ENCODE peak calls at places on chromosomes 16 and 17, in six cellular contexts. N, U, Q, P, R and D are unnamed samples.
A peak's percentile ranks its signal among the peaks of the same experiment; 100 is the strongest.

GRCh38 chr17:37494401-37494831 is 4.7 kb downstream of the DUSP14 start:
- DNase-seq in P (peak; percentile 18), R (no peak), Q (no peak), N (no peak), U (no peak), D (no peak)

GRCh38 chr17:58321571-58322525 is 6.7 kb downstream of the TSPOAP1 start:
- DNase-seq in U (no peak), Q (no peak), R (peak; percentile 62), P (no peak), N (no peak), D (no peak)

GRCh38 chr16:67548265-67549126 is 13.8 kb upstream of the CTCF start:
- DNase-seq in Q (no peak), P (no peak), R (peak; percentile 70), N (no peak), U (no peak), D (no peak)

GRCh38 chr17:40303706-40304450 is 5.1 kb upstream of the RARA start:
- DNase-seq in U (no peak), N (peak; percentile 55), Q (no peak), P (peak; percentile 83), R (no peak), D (no peak)

GRCh38 chr17:45088741-45089140 is 27.6 kb downstream of the NMT1 start:
- DNase-seq in U (no peak), R (no peak), N (no peak), Q (no peak), P (no peak), D (no peak)

GRCh38 chr17:34163681-34164080 is 91.4 kb upstream of the CCL2 start:
- DNase-seq in U (no peak), Q (no peak), N (no peak), P (peak; percentile 11), R (no peak), D (no peak)

GRCh38 chr17:40472733-40473452 is 28.5 kb downstream of the TNS4 start:
- DNase-seq in P (no peak), R (no peak), U (no peak), Q (no peak), N (no peak), D (no peak)

GRCh38 chr17:72151565-72152391 is 31.0 kb downstream of the SOX9 start:
- DNase-seq in R (no peak), U (no peak), N (no peak), Q (peak; percentile 84), P (peak; percentile 92), D (peak; percentile 89)

GRCh38 chr16:47081113-47081512 is 62.6 kb downstream of the NETO2 start:
- DNase-seq in U (no peak), N (no peak), R (no peak), P (no peak), Q (no peak), D (no peak)

GRCh38 chr16:11142951-11143740 is 112.9 kb downstream of the SOCS1 start:
- DNase-seq in N (no peak), R (no peak), P (no peak), U (no peak), Q (no peak), D (no peak)

GRCh38 chr17:83183150-83183820 is 103.9 kb downstream of the METRNL start:
- DNase-seq in P (no peak), N (no peak), U (no peak), R (no peak), Q (no peak), D (peak; percentile 56)

GRCh38 chr16:21599994-21600773 is 807 bp downstream of the METTL9 start:
- DNase-seq in Q (no peak), U (no peak), R (no peak), P (peak; percentile 50), N (no peak), D (no peak)

GRCh38 chr17:70106551-70106950 is 31.5 kb downstream of the KCNJ16 start:
- DNase-seq in Q (no peak), U (no peak), R (no peak), P (no peak), N (no peak), D (no peak)

GRCh38 chr17:55693244-55694216 is 29.1 kb downstream of the TMEM100 start:
- DNase-seq in R (no peak), N (no peak), U (no peak), Q (peak; percentile 79), P (no peak), D (peak; percentile 76)

GRCh38 chr16:1554826-1555445 is 21.5 kb downstream of the TMEM204 start:
- DNase-seq in Q (no peak), P (no peak), R (no peak), N (no peak), U (no peak), D (no peak)

GRCh38 chr16:64133396-64133795 is 988.5 kb downstream of the CDH11 start:
- DNase-seq in U (no peak), Q (no peak), R (no peak), N (no peak), P (no peak), D (no peak)

GRCh38 chr17:3959921-3960601 is 4.2 kb downstream of the ATP2A3 start:
- DNase-seq in R (peak; percentile 74), U (no peak), Q (no peak), P (no peak), N (no peak), D (no peak)

GRCh38 chr17:43952724-43953666 is 745 bp downstream of the PYY start:
- DNase-seq in R (no peak), U (no peak), P (no peak), Q (no peak), N (no peak), D (no peak)

GRCh38 chr17:43949777-43950176 is 4.0 kb downstream of the PYY start:
- DNase-seq in N (no peak), R (no peak), Q (no peak), P (no peak), U (no peak), D (no peak)

GRCh38 chr17:43950554-43950953 is 3.2 kb downstream of the PYY start:
- DNase-seq in U (no peak), P (no peak), Q (no peak), N (no peak), R (no peak), D (no peak)

GRCh38 chr17:43952351-43952723 is 1.4 kb downstream of the PYY start:
- DNase-seq in R (no peak), P (peak; percentile 9), U (no peak), N (no peak), Q (no peak), D (no peak)

GRCh38 chr17:43951750-43952149 is 2.0 kb downstream of the PYY start:
- DNase-seq in U (no peak), Q (no peak), P (no peak), N (no peak), R (no peak), D (no peak)
- H3K27me3 ChIP-seq in U (peaks cover 15% of the 10 kb centered on the region), Q (peaks cover 29% of the 10 kb centered on the region), P (peaks cover 48% of the 10 kb centered on the region), N (no peaks in the 10 kb centered on the region), R (peaks cover 25% of the 10 kb centered on the region), D (peaks cover 24% of the 10 kb centered on the region)

GRCh38 chr17:76737676-76738467 is at the start of gene MFSD11:
- DNase-seq in R (peak; percentile 99), N (peak; percentile 94), Q (peak; percentile 91), P (peak; percentile 92), U (peak; percentile 47), D (peak; percentile 91)
- TF ChIP-seq CTCF in R (no peak), N (peak; percentile 12), Q (no peak), P (no peak), U (no peak), D (no peak)

DNA sequence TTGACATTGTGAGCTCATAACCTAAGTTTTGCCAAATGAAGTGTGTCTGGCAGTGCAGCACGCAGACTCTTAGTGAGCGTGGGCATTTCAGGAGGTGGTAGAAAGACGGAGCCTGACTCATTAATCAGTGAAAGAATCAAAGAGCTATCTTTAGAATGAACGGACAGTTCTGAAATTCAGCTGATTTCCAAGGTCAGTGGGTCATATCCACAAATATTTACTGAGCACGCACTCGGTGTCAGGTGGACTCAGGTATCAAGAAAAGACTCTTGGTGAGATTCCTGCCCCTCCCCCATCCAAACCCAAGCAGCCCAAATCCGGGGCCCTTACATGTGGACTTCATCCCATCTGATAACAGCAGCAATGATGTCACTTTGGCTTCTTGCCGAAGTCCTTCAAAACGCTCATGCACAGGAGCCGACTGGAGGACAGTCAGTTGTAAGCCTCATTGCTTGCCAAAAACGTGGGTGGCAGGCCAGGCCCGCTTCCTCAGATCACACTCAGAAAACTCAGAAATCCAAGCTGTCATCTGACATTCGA is 185.8 kb downstream of the HS3ST3A1 start:
- DNase-seq in R (no peak), N (no peak), Q (peak; percentile 92), U (no peak), P (peak; percentile 90), D (peak; percentile 69)
- H3K27ac ChIP-seq in R (peak overlapping the region; percentile 35), N (no peak overlapping the region), Q (no peak overlapping the region), U (no peak overlapping the region), P (peak overlapping the region; percentile 46), D (no peak overlapping the region)

GRCh38 chr17:17472333-17472920 is 4.4 kb upstream of the MED9 start:
- DNase-seq in U (no peak), Q (no peak), N (no peak), P (no peak), R (no peak), D (no peak)
- H3K27me3 ChIP-seq in U (no peaks in the 10 kb centered on the region), Q (no peaks in the 10 kb centered on the region), N (no peaks in the 10 kb centered on the region), P (peaks cover 15% of the 10 kb centered on the region), R (no peaks in the 10 kb centered on the region), D (no peaks in the 10 kb centered on the region)

GRCh38 chr16:50932348-50932916 is 190.5 kb downstream of the CYLD start:
- DNase-seq in P (no peak), Q (no peak), N (no peak), U (no peak), R (no peak), D (no peak)
- TF ChIP-seq CTCF in P (no peak), Q (no peak), N (no peak), U (no peak), R (no peak), D (no peak)